ENCODE peak calls at places on chromosome 5, in five cellular contexts. One of them, this sample, is unnamed.

GRCh38 chr5:78611161-78611605 is 37.4 kb downstream of the LHFPL2 start:
- DNase-seq in WTC11: peak
- DNase-seq in astrocyte of the spinal cord: no peak
- DNase-seq in choroid plexus epithelial cell: no peak
- DNase-seq in tibial artery: no peak
- DNase-seq in this sample: no peak

GRCh38 chr5:158390556-158390955 is 531.6 kb upstream of the CLINT1 start:
- DNase-seq in WTC11: no peak
- DNase-seq in astrocyte of the spinal cord: peak
- DNase-seq in tibial artery: no peak
- DNase-seq in choroid plexus epithelial cell: peak
- DNase-seq in this sample: no peak

GRCh38 chr5:10140195-10140973 is 109.3 kb downstream of the ATPSCKMT start:
- DNase-seq in astrocyte of the spinal cord: no peak
- DNase-seq in WTC11: peak
- DNase-seq in tibial artery: no peak
- DNase-seq in choroid plexus epithelial cell: peak
- DNase-seq in this sample: no peak

GRCh38 chr5:98927988-98928801 is 612 bp downstream of the CHD1 start:
- DNase-seq in tibial artery: peak
- DNase-seq in WTC11: peak
- DNase-seq in astrocyte of the spinal cord: peak
- DNase-seq in choroid plexus epithelial cell: peak
- DNase-seq in this sample: peak

GRCh38 chr5:145811834-145812625 is 23.1 kb downstream of the PRELID2 start:
- DNase-seq in tibial artery: no peak
- DNase-seq in astrocyte of the spinal cord: peak
- DNase-seq in WTC11: no peak
- DNase-seq in choroid plexus epithelial cell: peak
- DNase-seq in this sample: no peak

GRCh38 chr5:121029536-121030245 is 565.6 kb downstream of the PRR16 start:
- DNase-seq in WTC11: no peak
- DNase-seq in choroid plexus epithelial cell: no peak
- DNase-seq in astrocyte of the spinal cord: no peak
- DNase-seq in tibial artery: no peak
- DNase-seq in this sample: no peak

GRCh38 chr5:10307206-10308148 is at the start of gene CMBL:
- DNase-seq in WTC11: peak
- DNase-seq in astrocyte of the spinal cord: peak
- DNase-seq in choroid plexus epithelial cell: peak
- DNase-seq in tibial artery: peak
- DNase-seq in this sample: peak

GRCh38 chr5:103674739-103675138 is 112.2 kb upstream of the NUDT12 start:
- DNase-seq in choroid plexus epithelial cell: peak
- DNase-seq in astrocyte of the spinal cord: peak
- DNase-seq in tibial artery: no peak
- DNase-seq in WTC11: no peak
- DNase-seq in this sample: no peak

GRCh38 chr5:65475336-65475735 is 6.4 kb downstream of the ADAMTS6 start:
- DNase-seq in choroid plexus epithelial cell: no peak
- DNase-seq in astrocyte of the spinal cord: no peak
- DNase-seq in tibial artery: no peak
- DNase-seq in WTC11: no peak
- DNase-seq in this sample: no peak

GRCh38 chr5:103829585-103829984 is 267.0 kb upstream of the NUDT12 start:
- DNase-seq in choroid plexus epithelial cell: peak
- DNase-seq in WTC11: peak
- DNase-seq in astrocyte of the spinal cord: no peak
- DNase-seq in tibial artery: no peak
- DNase-seq in this sample: peak

GRCh38 chr5:53076014-53076413 is 33.5 kb downstream of the MOCS2 start:
- DNase-seq in astrocyte of the spinal cord: no peak
- DNase-seq in tibial artery: no peak
- DNase-seq in WTC11: no peak
- DNase-seq in choroid plexus epithelial cell: peak
- DNase-seq in this sample: no peak
- TF ChIP-seq CTCF in astrocyte of the spinal cord: no peak
- TF ChIP-seq CTCF in tibial artery: no peak
- TF ChIP-seq CTCF in WTC11: no peak
- TF ChIP-seq CTCF in choroid plexus epithelial cell: no peak
- TF ChIP-seq CTCF in this sample: no peak

GRCh38 chr5:114316167-114316566 is 45.7 kb upstream of the KCNN2 start:
- DNase-seq in WTC11: no peak
- DNase-seq in tibial artery: no peak
- DNase-seq in astrocyte of the spinal cord: no peak
- DNase-seq in choroid plexus epithelial cell: no peak
- DNase-seq in this sample: no peak
- TF ChIP-seq CTCF in WTC11: no peak
- TF ChIP-seq CTCF in tibial artery: no peak
- TF ChIP-seq CTCF in astrocyte of the spinal cord: no peak
- TF ChIP-seq CTCF in choroid plexus epithelial cell: no peak
- TF ChIP-seq CTCF in this sample: no peak

DNA sequence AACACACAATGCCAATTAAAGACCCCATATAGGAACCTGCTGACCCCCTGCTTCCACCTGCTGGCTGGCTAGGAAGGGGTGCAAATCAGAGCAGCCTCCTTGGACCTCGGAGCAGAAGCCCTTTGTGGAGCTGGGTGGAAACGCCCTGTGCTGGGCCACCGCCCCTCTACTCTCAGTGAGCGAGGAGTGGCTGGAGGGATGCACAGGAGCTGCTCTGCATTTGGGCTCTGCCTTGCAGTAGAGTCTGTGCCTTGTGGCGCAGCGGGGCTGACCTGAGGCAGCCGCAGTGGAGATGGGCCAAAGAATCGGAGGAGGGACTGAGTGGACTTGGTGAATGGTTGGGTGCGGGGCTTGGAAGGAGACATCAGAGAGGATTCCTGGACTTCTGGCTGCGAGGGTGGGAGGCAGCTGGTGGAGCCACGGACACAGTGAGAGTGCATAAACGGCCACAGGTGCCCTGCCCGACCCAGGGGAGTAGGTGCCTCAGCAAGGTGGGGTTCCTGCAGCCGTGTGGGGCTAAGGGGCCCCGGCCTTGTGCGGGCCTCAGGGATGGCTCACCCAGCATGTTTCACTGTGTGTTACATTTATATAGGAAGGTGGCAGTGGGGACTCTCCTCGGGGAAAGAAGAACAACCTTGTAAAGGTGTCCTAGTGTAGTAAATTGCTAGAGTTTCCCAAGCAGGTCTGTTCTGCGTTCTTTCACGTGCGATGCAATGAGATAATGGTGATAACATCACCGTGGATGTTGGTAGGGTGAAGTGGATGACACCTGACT is 14.1 kb upstream of the IRX4 start:
- DNase-seq in astrocyte of the spinal cord: no peak
- DNase-seq in tibial artery: no peak
- DNase-seq in choroid plexus epithelial cell: no peak
- DNase-seq in WTC11: no peak
- DNase-seq in this sample: no peak
- TF ChIP-seq CTCF in astrocyte of the spinal cord: no peak
- TF ChIP-seq CTCF in tibial artery: no peak
- TF ChIP-seq CTCF in choroid plexus epithelial cell: no peak
- TF ChIP-seq CTCF in WTC11: no peak
- TF ChIP-seq CTCF in this sample: no peak

GRCh38 chr5:112653638-112654037 is 84.0 kb upstream of the APC start:
- DNase-seq in astrocyte of the spinal cord: no peak
- DNase-seq in choroid plexus epithelial cell: no peak
- DNase-seq in tibial artery: no peak
- DNase-seq in WTC11: no peak
- DNase-seq in this sample: no peak
- TF ChIP-seq CTCF in astrocyte of the spinal cord: no peak
- TF ChIP-seq CTCF in choroid plexus epithelial cell: no peak
- TF ChIP-seq CTCF in tibial artery: no peak
- TF ChIP-seq CTCF in WTC11: no peak
- TF ChIP-seq CTCF in this sample: no peak

DNA sequence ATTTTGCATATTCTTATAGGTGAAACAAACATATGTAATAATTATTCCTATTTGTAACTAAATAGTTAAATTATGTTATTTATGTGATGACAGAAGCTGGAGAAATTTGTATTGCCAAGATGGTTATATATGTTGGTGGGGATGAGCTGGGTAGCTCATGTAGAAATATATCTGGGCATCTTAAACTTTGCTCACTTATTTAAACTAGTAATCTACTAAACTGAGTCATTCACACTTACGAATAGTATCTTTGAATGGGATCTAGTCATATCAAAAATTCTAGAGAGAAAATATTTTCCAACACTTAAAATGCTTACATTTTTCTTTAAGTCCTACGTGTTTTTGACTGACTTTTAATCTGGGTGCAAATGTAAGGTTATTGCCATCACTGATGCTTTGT is 44.6 kb upstream of the EIF4EBP3 start:
- DNase-seq in tibial artery: no peak
- DNase-seq in WTC11: no peak
- DNase-seq in astrocyte of the spinal cord: no peak
- DNase-seq in choroid plexus epithelial cell: no peak
- DNase-seq in this sample: no peak
- TF ChIP-seq CTCF in tibial artery: no peak
- TF ChIP-seq CTCF in WTC11: no peak
- TF ChIP-seq CTCF in astrocyte of the spinal cord: no peak
- TF ChIP-seq CTCF in choroid plexus epithelial cell: no peak
- TF ChIP-seq CTCF in this sample: no peak

GRCh38 chr5:7017004-7017770 is 304.0 kb downstream of the TENT4A start:
- DNase-seq in tibial artery: no peak
- DNase-seq in astrocyte of the spinal cord: no peak
- DNase-seq in WTC11: no peak
- DNase-seq in choroid plexus epithelial cell: no peak
- DNase-seq in this sample: no peak

GRCh38 chr5:7018601-7019000 is 305.4 kb downstream of the TENT4A start:
- DNase-seq in WTC11: no peak
- DNase-seq in choroid plexus epithelial cell: no peak
- DNase-seq in astrocyte of the spinal cord: no peak
- DNase-seq in tibial artery: no peak
- DNase-seq in this sample: no peak

GRCh38 chr5:7018144-7018543 is 304.9 kb downstream of the TENT4A start:
- DNase-seq in WTC11: no peak
- DNase-seq in astrocyte of the spinal cord: no peak
- DNase-seq in tibial artery: no peak
- DNase-seq in choroid plexus epithelial cell: no peak
- DNase-seq in this sample: no peak

GRCh38 chr5:7012057-7012456 is 298.8 kb downstream of the TENT4A start:
- DNase-seq in choroid plexus epithelial cell: no peak
- DNase-seq in WTC11: no peak
- DNase-seq in tibial artery: no peak
- DNase-seq in astrocyte of the spinal cord: no peak
- DNase-seq in this sample: no peak

DNA sequence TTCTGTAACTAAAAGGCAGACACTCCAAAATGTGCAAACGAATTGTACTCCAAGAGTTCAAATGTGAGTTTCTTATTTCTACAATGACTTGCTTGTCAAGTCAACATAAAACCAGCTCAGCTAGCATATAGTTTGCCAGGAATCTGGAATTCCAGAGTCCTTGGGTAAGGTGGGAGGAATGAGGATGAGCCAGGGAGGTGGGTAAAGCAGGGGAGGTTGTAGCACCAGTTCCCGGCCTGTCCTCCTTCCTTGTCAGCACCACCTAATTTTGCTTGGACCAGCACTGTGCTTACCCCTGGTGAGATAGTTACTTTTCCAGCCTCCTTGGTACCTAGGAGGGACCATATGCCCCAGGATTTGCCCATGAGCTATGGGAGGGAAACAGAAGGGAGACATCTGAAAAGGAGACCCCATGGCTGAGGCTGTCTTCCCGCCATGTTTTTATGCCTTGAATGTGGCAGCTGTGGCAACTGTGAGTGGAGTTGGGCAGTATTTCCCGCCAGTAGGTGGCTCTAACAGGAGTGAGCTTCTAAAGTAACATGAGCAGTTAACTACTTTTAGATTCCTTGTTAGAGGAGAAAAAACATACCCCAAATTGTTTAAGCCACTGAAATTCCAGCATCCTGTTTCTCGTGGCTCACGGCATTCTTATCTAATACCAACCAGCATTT is 302.5 kb downstream of the TENT4A start:
- DNase-seq in choroid plexus epithelial cell: no peak
- DNase-seq in WTC11: peak
- DNase-seq in tibial artery: no peak
- DNase-seq in astrocyte of the spinal cord: no peak
- DNase-seq in this sample: peak
- TF ChIP-seq CTCF in choroid plexus epithelial cell: no peak
- TF ChIP-seq CTCF in WTC11: peak
- TF ChIP-seq CTCF in tibial artery: no peak
- TF ChIP-seq CTCF in astrocyte of the spinal cord: no peak
- TF ChIP-seq CTCF in this sample: no peak

GRCh38 chr5:172705576-172706084 is 64.6 kb downstream of the NEURL1B start:
- DNase-seq in choroid plexus epithelial cell: no peak
- DNase-seq in WTC11: no peak
- DNase-seq in tibial artery: no peak
- DNase-seq in astrocyte of the spinal cord: no peak
- DNase-seq in this sample: no peak

GRCh38 chr5:172708183-172708505 is 62.9 kb downstream of the DUSP1 start:
- DNase-seq in choroid plexus epithelial cell: no peak
- DNase-seq in astrocyte of the spinal cord: no peak
- DNase-seq in tibial artery: no peak
- DNase-seq in WTC11: no peak
- DNase-seq in this sample: no peak

GRCh38 chr5:172710695-172711094 is 60.3 kb downstream of the DUSP1 start:
- DNase-seq in astrocyte of the spinal cord: no peak
- DNase-seq in WTC11: no peak
- DNase-seq in choroid plexus epithelial cell: no peak
- DNase-seq in tibial artery: no peak
- DNase-seq in this sample: no peak

GRCh38 chr5:172706796-172707195 is 64.2 kb downstream of the DUSP1 start:
- DNase-seq in tibial artery: no peak
- DNase-seq in choroid plexus epithelial cell: no peak
- DNase-seq in WTC11: no peak
- DNase-seq in astrocyte of the spinal cord: no peak
- DNase-seq in this sample: no peak

DNA sequence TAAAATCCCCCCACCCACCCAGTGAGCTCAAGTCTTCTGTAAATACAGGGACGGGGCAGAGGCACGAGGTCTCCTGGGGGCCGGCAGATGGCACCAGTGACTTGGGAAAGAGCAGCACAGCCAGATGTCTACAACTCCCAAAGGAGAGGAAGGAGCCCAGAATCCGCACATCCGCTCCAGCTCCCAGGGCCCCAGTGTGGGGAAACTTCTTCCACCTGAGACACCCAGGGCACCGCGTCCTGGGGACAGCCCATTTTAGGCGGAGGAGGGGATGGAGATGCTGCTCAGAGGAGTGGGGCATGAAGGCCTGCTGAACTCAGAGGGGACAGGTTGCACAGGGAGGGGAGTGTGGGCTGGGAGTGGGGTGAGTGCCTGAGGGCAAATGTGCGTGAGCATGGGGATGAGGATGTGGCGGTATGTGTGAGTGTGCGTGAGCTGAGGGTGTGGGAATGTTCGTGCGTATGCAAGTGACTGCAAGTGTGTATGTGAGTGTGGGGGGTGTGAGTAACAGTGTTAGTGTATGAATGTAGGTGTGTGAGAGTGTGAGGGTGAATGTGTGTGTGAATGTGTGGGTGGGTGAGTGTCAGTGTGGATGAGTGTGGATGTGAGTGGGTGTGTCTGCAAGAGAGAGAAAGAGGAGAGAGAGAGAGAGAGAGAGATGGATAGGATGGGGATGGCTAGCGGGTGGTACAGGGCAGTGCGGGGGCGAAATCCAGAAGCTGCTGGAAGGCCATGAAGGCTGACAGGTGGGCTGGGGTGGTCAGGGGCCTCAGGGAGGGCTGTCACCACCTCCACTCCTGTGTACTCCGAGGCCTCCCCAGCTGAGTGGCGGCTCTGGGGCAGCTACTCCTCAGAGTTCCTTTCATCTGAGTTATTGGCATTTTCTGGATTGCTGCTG is 63.5 kb downstream of the DUSP1 start:
- DNase-seq in choroid plexus epithelial cell: peak
- DNase-seq in WTC11: peak
- DNase-seq in tibial artery: no peak
- DNase-seq in astrocyte of the spinal cord: peak
- DNase-seq in this sample: peak
- TF ChIP-seq CTCF in choroid plexus epithelial cell: peak
- TF ChIP-seq CTCF in WTC11: no peak
- TF ChIP-seq CTCF in tibial artery: no peak
- TF ChIP-seq CTCF in astrocyte of the spinal cord: peak
- TF ChIP-seq CTCF in this sample: peak

GRCh38 chr5:143929486-143929885 is 117.5 kb downstream of the HMHB1 start:
- DNase-seq in astrocyte of the spinal cord: no peak
- DNase-seq in choroid plexus epithelial cell: no peak
- DNase-seq in tibial artery: no peak
- DNase-seq in WTC11: no peak
- DNase-seq in this sample: no peak
- TF ChIP-seq CTCF in astrocyte of the spinal cord: no peak
- TF ChIP-seq CTCF in choroid plexus epithelial cell: no peak
- TF ChIP-seq CTCF in tibial artery: no peak
- TF ChIP-seq CTCF in WTC11: no peak
- TF ChIP-seq CTCF in this sample: no peak

This sample was measured in nephron progenitor cell.